ENCODE peak calls at places on chromosomes 13 and 19, in nine cellular contexts. T, L, H, Z, D, A, X, I and K are unnamed samples.

GRCh38 chr13:85366759-85367417 is 432.3 kb downstream of the SLITRK6 start:
- ATAC-seq in T (no peak), L (peak; percentile 81), H (no peak), Z (no peak), D (no peak), A (no peak), X (no peak), I (no peak), K (no peak)

GRCh38 chr19:58536852-58537798 is 6.7 kb upstream of the TRIM28 start:
- ATAC-seq in T (no peak), L (no peak), H (no peak), Z (peak; percentile 10), D (no peak), A (no peak), X (no peak), I (peak; percentile 52), K (no peak)

GRCh38 chr19:38062959-38063786 is 156.2 kb downstream of the SIPA1L3 start:
- ATAC-seq in T (no peak), L (no peak), H (no peak), Z (no peak), D (no peak), A (no peak), X (peak; percentile 52), I (peak; percentile 4), K (no peak)

GRCh38 chr19:36136975-36137686 is 2.7 kb upstream of the CAPNS1 start:
- ATAC-seq in T (peak; percentile 59), L (peak; percentile 34), H (peak; percentile 59), Z (peak; percentile 52), D (no peak), A (peak; percentile 36), X (peak; percentile 53), I (peak; percentile 33), K (peak; percentile 11)

GRCh38 chr19:38666662-38667448 is 19.4 kb downstream of the ACTN4 start:
- ATAC-seq in T (peak; percentile 73), L (peak; percentile 13), H (peak; percentile 25), Z (peak; percentile 67), D (peak; percentile 32), A (peak; percentile 61), X (peak; percentile 81), I (peak; percentile 19), K (peak; percentile 17)

GRCh38 chr13:111219306-111219705 is 101.1 kb upstream of the TEX29 start:
- ATAC-seq in T (no peak), L (no peak), H (peak; percentile 34), Z (peak; percentile 32), D (peak; percentile 30), A (peak; percentile 71), X (peak; percentile 47), I (no peak), K (peak; percentile 66)

GRCh38 chr19:53883741-53884140 is 1.7 kb downstream of the PRKCG start:
- ATAC-seq in T (no peak), L (no peak), H (no peak), Z (no peak), D (no peak), A (no peak), X (no peak), I (no peak), K (no peak)

GRCh38 chr13:81334481-81334880 is 993.6 kb upstream of the SPRY2 start:
- ATAC-seq in T (no peak), L (no peak), H (no peak), Z (no peak), D (no peak), A (no peak), X (no peak), I (no peak), K (no peak)

GRCh38 chr19:51026554-51026831 is at the start of gene KLK11:
- ATAC-seq in T (no peak), L (peak; percentile 33), H (peak; percentile 55), Z (peak; percentile 84), D (no peak), A (no peak), X (peak; percentile 85), I (peak; percentile 25), K (no peak)

GRCh38 chr19:57239982-57240310 is 486 bp upstream of the ZNF805 start:
- ATAC-seq in T (no peak), L (no peak), H (no peak), Z (peak; percentile 52), D (no peak), A (no peak), X (no peak), I (no peak), K (peak; percentile 6)

GRCh38 chr19:34475026-34475974 is 6.3 kb upstream of the WTIP start:
- ATAC-seq in T (no peak), L (peak; percentile 68), H (peak; percentile 71), Z (peak; percentile 26), D (peak; percentile 23), A (peak; percentile 69), X (peak; percentile 63), I (peak; percentile 55), K (peak; percentile 67)

GRCh38 chr19:40763963-40764362 is 11.4 kb upstream of the MIA start:
- ATAC-seq in T (no peak), L (no peak), H (no peak), Z (no peak), D (no peak), A (no peak), X (no peak), I (no peak), K (no peak)

GRCh38 chr19:30064776-30065494 is 122.9 kb downstream of the URI1 start:
- ATAC-seq in T (peak; percentile 79), L (no peak), H (no peak), Z (no peak), D (no peak), A (no peak), X (no peak), I (no peak), K (no peak)

GRCh38 chr13:29428310-29428991 is 167.0 kb downstream of the SLC7A1 start:
- ATAC-seq in T (peak; percentile 99), L (peak; percentile 29), H (peak; percentile 78), Z (peak; percentile 50), D (peak; percentile 88), A (peak; percentile 95), X (peak; percentile 89), I (peak; percentile 73), K (peak; percentile 88)

DNA sequence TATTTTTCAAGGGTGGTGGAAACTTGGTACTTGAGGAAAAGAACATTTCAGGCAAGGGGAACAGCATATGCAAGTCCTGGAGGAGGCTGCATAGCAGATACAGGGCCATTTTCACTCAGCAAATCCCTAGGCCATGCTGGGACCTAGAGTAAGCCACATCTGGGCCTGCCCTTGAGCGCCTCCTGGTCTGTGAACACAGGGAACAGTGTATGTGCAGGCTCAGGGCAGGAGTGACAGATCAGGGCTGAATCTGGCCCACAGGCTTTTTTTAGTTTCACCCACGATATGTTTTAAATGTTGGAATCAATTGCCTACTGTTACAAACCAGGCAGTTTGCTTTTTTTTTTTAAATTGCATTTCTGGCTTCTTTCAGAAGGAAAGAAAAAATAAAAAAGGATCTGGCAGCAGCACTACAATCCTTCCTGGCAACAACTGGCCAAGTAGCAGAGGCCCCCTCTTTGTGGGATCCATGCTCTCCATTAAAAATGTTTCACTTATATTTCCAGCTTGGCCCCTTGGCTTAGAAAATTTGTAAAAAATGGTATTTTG is 1.4 kb upstream of the TMEM145 start:
- ATAC-seq in T (no peak), L (no peak), H (no peak), Z (no peak), D (no peak), A (no peak), X (no peak), I (no peak), K (no peak)
- TF ChIP-seq CTCF in T (no peak), L (no peak), H (no peak), Z (no peak), D (no peak), A (no peak), X (no peak), I (no peak), K (no peak)

GRCh38 chr19:47253970-47254369 is 2.4 kb upstream of the CCDC9 start:
- ATAC-seq in T (no peak), L (no peak), H (no peak), Z (no peak), D (no peak), A (no peak), X (no peak), I (no peak), K (no peak)

GRCh38 chr19:47256688-47257410 is 524 bp downstream of the CCDC9 start:
- ATAC-seq in T (peak; percentile 79), L (peak; percentile 76), H (peak; percentile 87), Z (peak; percentile 88), D (peak; percentile 86), A (peak; percentile 83), X (peak; percentile 83), I (peak; percentile 71), K (peak; percentile 86)

GRCh38 chr19:47257411-47258169 is 1.3 kb downstream of the CCDC9 start:
- ATAC-seq in T (no peak), L (peak; percentile 25), H (peak; percentile 18), Z (peak; percentile 41), D (peak; percentile 30), A (peak; percentile 48), X (no peak), I (peak; percentile 23), K (peak; percentile 71)

GRCh38 chr19:47255947-47256687 is at the start of gene CCDC9:
- ATAC-seq in T (peak; percentile 41), L (peak; percentile 52), H (peak; percentile 49), Z (peak; percentile 80), D (peak; percentile 78), A (peak; percentile 69), X (peak; percentile 68), I (peak; percentile 81), K (peak; percentile 73)

DNA sequence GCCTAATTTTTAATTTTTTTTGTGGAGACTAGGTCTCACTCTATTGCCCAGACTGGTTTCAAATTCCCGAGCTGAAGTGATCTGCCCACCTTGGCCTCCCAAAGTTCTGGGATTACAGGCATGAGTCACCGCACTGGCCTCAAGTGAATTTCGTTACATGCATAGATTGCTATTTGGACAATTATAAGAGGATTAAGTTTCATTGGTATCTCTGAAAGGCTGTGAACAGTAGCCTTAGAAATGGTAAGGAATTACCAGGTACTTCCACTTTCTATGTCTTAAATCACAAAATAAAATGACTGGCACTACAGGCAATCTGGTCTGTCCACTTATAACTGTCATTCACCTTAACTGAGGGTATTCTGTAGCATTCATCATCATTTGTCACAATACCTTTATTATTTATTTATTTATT is 2.9 kb upstream of the CCDC9 start:
- ATAC-seq in T (no peak), L (peak; percentile 6), H (no peak), Z (no peak), D (no peak), A (no peak), X (no peak), I (no peak), K (no peak)
- H3K27ac ChIP-seq in T (no peak overlapping the region), L (peak overlapping the region; percentile 48), H (no peak overlapping the region), Z (no peak overlapping the region), D (peak overlapping the region; percentile 38), A (no peak overlapping the region), X (no peak overlapping the region), I (peak overlapping the region; percentile 74), K (no peak overlapping the region)

DNA sequence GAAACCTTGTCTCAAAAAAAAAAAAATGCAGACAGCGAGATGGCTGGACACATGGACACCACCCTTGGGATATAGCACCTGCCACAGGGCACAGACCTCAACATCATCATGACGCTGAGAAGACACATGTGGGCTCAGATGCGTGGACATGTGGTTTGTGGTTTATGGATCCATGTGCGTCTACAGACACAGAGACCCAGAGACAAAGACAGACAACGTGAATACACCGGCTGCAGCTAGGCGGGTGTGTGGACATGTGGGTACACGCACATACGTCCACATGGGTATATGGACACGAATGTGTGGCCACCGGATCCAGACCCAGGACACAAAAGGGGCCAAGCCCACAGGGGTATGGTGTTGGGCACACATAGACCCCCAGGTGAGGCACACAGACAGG is 1.3 kb downstream of the TNFSF14 start:
- ATAC-seq in T (no peak), L (no peak), H (no peak), Z (no peak), D (no peak), A (no peak), X (no peak), I (no peak), K (no peak)
- H3K4me3 ChIP-seq in T (no peak overlapping the region), L (no peak overlapping the region), H (no peak overlapping the region), Z (peak overlapping the region; percentile 44), D (no peak overlapping the region), A (no peak overlapping the region), X (no peak overlapping the region), I (no peak overlapping the region), K (no peak overlapping the region)

GRCh38 chr13:60379837-60380236 is 17.2 kb upstream of the TDRD3 start:
- ATAC-seq in T (no peak), L (no peak), H (no peak), Z (no peak), D (no peak), A (no peak), X (no peak), I (peak; percentile 68), K (no peak)
- TF ChIP-seq CTCF in T (no peak), L (no peak), H (no peak), Z (no peak), D (no peak), A (no peak), X (no peak), I (no peak), K (no peak)